ENCODE peak calls at places on chromosomes 3 and 15, in nine cellular contexts. E is Ammon's horn; S is IMR-90; G is AML-193; D is stimulated activated naive B cell treated with anti-CD40 and anti-IgM and Interleukin-4, amounts not matched to agents 10 μg/mL and 1 μg/mL and 100 μg/mL, for 72 hours; A is ELF-1; L is activated CD4-positive, alpha-beta T cell treated with anti-CD3 and anti-CD28 coated beads, Interleukin-2, amount 50 U/mL, for 48 hours; T is NCI-H187; K is body of pancreas. F is an unnamed sample.

GRCh38 chr3:114758828-114759709 is 388.0 kb downstream of the ZBTB20 start:
- DNase-seq in E (no peak), S (peak), G (peak), D (no peak), A (no peak), L (no peak), T (no peak), K (peak), F (peak)

GRCh38 chr3:126179825-126180476 is 435 bp downstream of the ALDH1L1 start:
- DNase-seq in E (peak), S (no peak), G (no peak), D (no peak), A (peak), L (no peak), T (no peak), K (peak), F (no peak)

GRCh38 chr3:115848641-115849040 is 225.3 kb downstream of the GAP43 start:
- DNase-seq in E (no peak), S (no peak), G (no peak), D (no peak), A (no peak), L (no peak), T (no peak), K (no peak), F (no peak)

GRCh38 chr15:101499863-101500713 is 10.6 kb upstream of the PCSK6 start:
- DNase-seq in E (peak), S (no peak), G (peak), D (peak), A (no peak), L (no peak), T (no peak), K (peak), F (peak)

GRCh38 chr3:171459130-171459941 is 869 bp downstream of the TNIK start:
- DNase-seq in E (peak), S (peak), G (no peak), D (peak), A (peak), L (peak), T (peak), K (peak), F (peak)

GRCh38 chr15:83163032-83163431 is 44.6 kb downstream of the HDGFL3 start:
- DNase-seq in E (no peak), S (no peak), G (peak), D (no peak), A (no peak), L (no peak), T (no peak), K (no peak), F (no peak)

GRCh38 chr3:194304186-194304917 is 46.8 kb downstream of the CPN2 start:
- DNase-seq in E (no peak), S (no peak), G (no peak), D (no peak), A (no peak), L (no peak), T (no peak), K (no peak), F (no peak)

GRCh38 chr3:182364323-182364722 is 429.0 kb upstream of the ATP11B start:
- DNase-seq in E (peak), S (no peak), G (no peak), D (no peak), A (no peak), L (no peak), T (peak), K (no peak), F (peak)

GRCh38 chr3:61807865-61808276 is 246.5 kb downstream of the PTPRG start:
- DNase-seq in E (no peak), S (peak), G (no peak), D (no peak), A (no peak), L (no peak), T (no peak), K (no peak), F (peak)

GRCh38 chr15:72536506-72536905 is 62.4 kb downstream of the ARIH1 start:
- DNase-seq in E (no peak), S (no peak), G (no peak), D (no peak), A (no peak), L (no peak), T (no peak), K (no peak), F (no peak)

GRCh38 chr3:131277836-131278497 is 103.6 kb upstream of the NUDT16 start:
- DNase-seq in E (no peak), S (no peak), G (no peak), D (no peak), A (no peak), L (no peak), T (no peak), K (no peak), F (no peak)

GRCh38 chr15:41981373-41982132 is 9.2 kb upstream of the EHD4 start:
- DNase-seq in E (no peak), S (no peak), G (no peak), D (no peak), A (no peak), L (no peak), T (no peak), K (no peak), F (no peak)

GRCh38 chr3:74048686-74049085 is 423.9 kb upstream of the PDZRN3 start:
- DNase-seq in E (no peak), S (no peak), G (no peak), D (no peak), A (no peak), L (no peak), T (no peak), K (no peak), F (no peak)

GRCh38 chr3:18712713-18713575 is 287.8 kb upstream of the SATB1 start:
- DNase-seq in E (no peak), S (no peak), G (no peak), D (no peak), A (no peak), L (peak), T (no peak), K (no peak), F (no peak)

GRCh38 chr3:130679218-130679617 is 67.4 kb downstream of the PIK3R4 start:
- DNase-seq in E (no peak), S (no peak), G (no peak), D (no peak), A (no peak), L (no peak), T (no peak), K (no peak), F (no peak)

GRCh38 chr3:177899275-177900067 is 636.8 kb upstream of the KCNMB2 start:
- DNase-seq in E (no peak), S (no peak), G (no peak), D (no peak), A (no peak), L (no peak), T (no peak), K (no peak), F (no peak)

GRCh38 chr3:125035217-125035616 is 20.6 kb downstream of the HEG1 start:
- DNase-seq in E (no peak), S (no peak), G (no peak), D (no peak), A (no peak), L (no peak), T (no peak), K (no peak), F (no peak)

GRCh38 chr3:160616721-160617120 is 51.4 kb upstream of the KPNA4 start:
- DNase-seq in E (peak), S (peak), G (no peak), D (no peak), A (no peak), L (no peak), T (no peak), K (no peak), F (no peak)

GRCh38 chr3:171165986-171166385 is 139.5 kb upstream of the SLC2A2 start:
- DNase-seq in E (no peak), S (no peak), G (no peak), D (no peak), A (no peak), L (peak), T (no peak), K (no peak), F (no peak)

GRCh38 chr3:197499427-197499826 is 56.3 kb downstream of the BDH1 start:
- DNase-seq in E (no peak), S (peak), G (no peak), D (no peak), A (no peak), L (no peak), T (no peak), K (no peak), F (no peak)

GRCh38 chr3:44795197-44795596 is 33.6 kb downstream of the KIF15 start:
- DNase-seq in E (no peak), S (peak), G (no peak), D (no peak), A (no peak), L (no peak), T (no peak), K (no peak), F (no peak)

GRCh38 chr3:47163990-47164848 is at the start of gene SETD2:
- DNase-seq in E (peak), S (peak), G (peak), D (peak), A (peak), L (peak), T (peak), K (peak), F (peak)

GRCh38 chr15:75727851-75728715 is 15.4 kb upstream of the CSPG4 start:
- DNase-seq in E (peak), S (no peak), G (peak), D (peak), A (peak), L (peak), T (peak), K (peak), F (peak)

GRCh38 chr3:158152186-158152585 is 42.3 kb downstream of the RSRC1 start:
- DNase-seq in E (no peak), S (peak), G (no peak), D (no peak), A (no peak), L (no peak), T (no peak), K (no peak), F (no peak)

GRCh38 chr3:185526349-185526951 is 25.9 kb downstream of the LIPH start:
- DNase-seq in E (no peak), S (no peak), G (no peak), D (no peak), A (no peak), L (no peak), T (no peak), K (no peak), F (no peak)

GRCh38 chr15:82566690-82567089 is 26.4 kb upstream of the RPS17 start:
- DNase-seq in E (no peak), S (peak), G (no peak), D (no peak), A (no peak), L (no peak), T (no peak), K (no peak), F (no peak)

GRCh38 chr15:49242820-49243219 is 72.8 kb downstream of the GALK2 start:
- DNase-seq in E (no peak), S (peak), G (no peak), D (no peak), A (no peak), L (no peak), T (no peak), K (no peak), F (no peak)

GRCh38 chr3:112446343-112446742 is 52.9 kb downstream of the BTLA start:
- DNase-seq in E (no peak), S (no peak), G (peak), D (no peak), A (no peak), L (no peak), T (peak), K (no peak), F (no peak)

GRCh38 chr3:183360971-183361624 is 67.3 kb downstream of the MCF2L2 start:
- DNase-seq in E (no peak), S (no peak), G (no peak), D (no peak), A (no peak), L (no peak), T (no peak), K (no peak), F (no peak)

GRCh38 chr3:141797167-141797773 is 34.1 kb downstream of the GRK7 start:
- DNase-seq in E (peak), S (peak), G (peak), D (peak), A (peak), L (no peak), T (no peak), K (peak), F (peak)

GRCh38 chr15:85489773-85490493 is 109.5 kb downstream of the AKAP13 start:
- DNase-seq in E (no peak), S (no peak), G (no peak), D (peak), A (no peak), L (no peak), T (no peak), K (no peak), F (no peak)

GRCh38 chr3:34183581-34184313 is 385.3 kb downstream of the PDCD6IP start:
- DNase-seq in E (no peak), S (no peak), G (no peak), D (no peak), A (no peak), L (no peak), T (peak), K (no peak), F (peak)

GRCh38 chr15:75739791-75740190 is 27.1 kb upstream of the CSPG4 start:
- DNase-seq in E (no peak), S (no peak), G (no peak), D (no peak), A (no peak), L (no peak), T (no peak), K (no peak), F (no peak)

GRCh38 chr3:49028673-49029562 is at the start of gene IMPDH2:
- DNase-seq in E (peak), S (peak), G (peak), D (peak), A (peak), L (peak), T (peak), K (peak), F (peak)

GRCh38 chr15:40828447-40829036 is at the start of gene PPP1R14D:
- DNase-seq in E (no peak), S (no peak), G (no peak), D (no peak), A (no peak), L (no peak), T (no peak), K (no peak), F (no peak)

GRCh38 chr3:53234130-53234840 is 21.5 kb downstream of the TKT start:
- DNase-seq in E (no peak), S (no peak), G (no peak), D (no peak), A (no peak), L (no peak), T (no peak), K (no peak), F (no peak)

GRCh38 chr3:141127344-141128125 is 76.4 kb downstream of the SPSB4 start:
- DNase-seq in E (no peak), S (no peak), G (no peak), D (no peak), A (peak), L (no peak), T (no peak), K (peak), F (peak)

GRCh38 chr3:71551286-71551919 is 32.1 kb downstream of the FOXP1 start:
- DNase-seq in E (no peak), S (peak), G (peak), D (no peak), A (no peak), L (no peak), T (no peak), K (no peak), F (no peak)

F was measured in NCI-H69.